ENCODE peak calls at places on chromosomes 2 and 18, in five cellular contexts. One of them, this sample, is unnamed.

GRCh38 chr2:127508621-127509034 is 17.7 kb downstream of the IWS1 start:
- DNase-seq in HepG2: peak
- DNase-seq in HEK293T: peak
- DNase-seq in GM12878: no peak
- DNase-seq in NT2/D1: no peak
- DNase-seq in this sample: no peak

GRCh38 chr2:218807626-218808025 is 24.0 kb downstream of the PRKAG3 start:
- DNase-seq in NT2/D1: no peak
- DNase-seq in GM12878: no peak
- DNase-seq in HepG2: no peak
- DNase-seq in HEK293T: no peak
- DNase-seq in this sample: no peak

GRCh38 chr2:219001577-219002394 is 8.6 kb upstream of the CRYBA2 start:
- DNase-seq in HepG2: peak
- DNase-seq in GM12878: no peak
- DNase-seq in NT2/D1: no peak
- DNase-seq in HEK293T: no peak
- DNase-seq in this sample: peak

GRCh38 chr18:44602845-44603244 is 77.8 kb upstream of the SETBP1 start:
- DNase-seq in NT2/D1: no peak
- DNase-seq in HEK293T: no peak
- DNase-seq in GM12878: no peak
- DNase-seq in HepG2: no peak
- DNase-seq in this sample: no peak

GRCh38 chr2:232658217-232658785 is 24.9 kb downstream of the EFHD1 start:
- DNase-seq in GM12878: no peak
- DNase-seq in HEK293T: no peak
- DNase-seq in NT2/D1: no peak
- DNase-seq in HepG2: no peak
- DNase-seq in this sample: no peak

GRCh38 chr2:34652636-34653035 is 1053.5 kb upstream of the FAM98A start:
- DNase-seq in GM12878: no peak
- DNase-seq in NT2/D1: no peak
- DNase-seq in HepG2: no peak
- DNase-seq in HEK293T: no peak
- DNase-seq in this sample: no peak

GRCh38 chr2:101152195-101153076 is 1.3 kb upstream of the TBC1D8 start:
- DNase-seq in NT2/D1: no peak
- DNase-seq in HepG2: peak
- DNase-seq in HEK293T: no peak
- DNase-seq in GM12878: peak
- DNase-seq in this sample: peak

GRCh38 chr18:10381951-10382350 is 72.5 kb upstream of the APCDD1 start:
- DNase-seq in GM12878: no peak
- DNase-seq in HEK293T: no peak
- DNase-seq in HepG2: no peak
- DNase-seq in NT2/D1: no peak
- DNase-seq in this sample: no peak

GRCh38 chr2:86087936-86088850 is 17.5 kb downstream of the POLR1A start:
- DNase-seq in HEK293T: peak
- DNase-seq in HepG2: no peak
- DNase-seq in GM12878: no peak
- DNase-seq in NT2/D1: no peak
- DNase-seq in this sample: no peak

GRCh38 chr2:99708231-99708630 is 218.4 kb upstream of the REV1 start:
- DNase-seq in HepG2: no peak
- DNase-seq in HEK293T: peak
- DNase-seq in GM12878: no peak
- DNase-seq in NT2/D1: no peak
- DNase-seq in this sample: no peak

GRCh38 chr2:101806123-101806522 is 108.6 kb downstream of the MAP4K4 start:
- DNase-seq in NT2/D1: peak
- DNase-seq in HepG2: peak
- DNase-seq in HEK293T: no peak
- DNase-seq in GM12878: no peak
- DNase-seq in this sample: no peak

GRCh38 chr2:14560686-14561085 is 71.8 kb upstream of the LRATD1 start:
- DNase-seq in HEK293T: no peak
- DNase-seq in NT2/D1: no peak
- DNase-seq in HepG2: no peak
- DNase-seq in GM12878: no peak
- DNase-seq in this sample: no peak

GRCh38 chr2:183224933-183225332 is 100.7 kb downstream of the NUP35 start:
- DNase-seq in GM12878: no peak
- DNase-seq in HepG2: no peak
- DNase-seq in NT2/D1: no peak
- DNase-seq in HEK293T: no peak
- DNase-seq in this sample: no peak
- TF ChIP-seq SUZ12 in GM12878: no peak
- TF ChIP-seq SUZ12 in HepG2: no peak
- TF ChIP-seq SUZ12 in NT2/D1: no peak
- TF ChIP-seq SUZ12 in HEK293T: no peak
- TF ChIP-seq SUZ12 in this sample: no peak

GRCh38 chr2:123695449-123695848 is 329.6 kb upstream of the CNTNAP5 start:
- DNase-seq in HepG2: no peak
- DNase-seq in HEK293T: no peak
- DNase-seq in GM12878: no peak
- DNase-seq in NT2/D1: no peak
- DNase-seq in this sample: no peak
- TF ChIP-seq SUZ12 in HepG2: no peak
- TF ChIP-seq SUZ12 in HEK293T: no peak
- TF ChIP-seq SUZ12 in GM12878: no peak
- TF ChIP-seq SUZ12 in NT2/D1: no peak
- TF ChIP-seq SUZ12 in this sample: no peak

DNA sequence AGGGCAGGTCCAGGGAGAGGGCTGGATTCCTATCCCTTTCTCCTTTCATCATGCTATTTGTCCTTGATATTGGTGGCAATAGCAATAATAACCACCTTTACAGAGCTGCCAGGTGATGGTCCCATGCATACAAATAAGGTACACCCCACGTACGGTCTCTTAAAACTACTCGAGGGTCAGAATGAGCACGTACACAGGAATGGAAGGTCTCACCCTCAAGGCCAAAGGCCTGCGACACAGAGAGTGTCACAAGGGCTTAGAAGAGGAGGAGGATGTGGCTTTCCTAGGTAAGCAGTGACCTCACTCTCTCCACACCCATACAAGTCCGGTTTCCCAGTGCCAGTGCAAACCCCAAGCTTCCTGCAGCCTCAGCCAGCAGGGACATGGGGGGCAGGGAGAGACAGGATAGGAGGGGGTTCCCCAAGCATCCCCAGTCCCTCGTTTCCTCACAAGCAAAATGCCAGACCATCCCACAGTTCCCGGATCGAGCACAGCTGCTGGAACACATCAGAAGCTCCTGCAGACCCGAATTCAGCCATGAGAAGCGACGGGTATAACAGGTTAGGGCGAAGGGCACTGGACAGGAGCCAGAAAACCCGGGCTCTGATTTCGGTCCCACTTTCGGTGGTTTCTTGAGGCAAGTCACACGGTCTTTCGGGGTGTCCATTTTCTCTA is 49.2 kb downstream of the PLB1 start:
- DNase-seq in HEK293T: no peak
- DNase-seq in GM12878: no peak
- DNase-seq in NT2/D1: no peak
- DNase-seq in HepG2: peak
- DNase-seq in this sample: no peak
- TF ChIP-seq SUZ12 in HEK293T: no peak
- TF ChIP-seq SUZ12 in GM12878: no peak
- TF ChIP-seq SUZ12 in NT2/D1: no peak
- TF ChIP-seq SUZ12 in HepG2: no peak
- TF ChIP-seq SUZ12 in this sample: no peak

GRCh38 chr2:205407984-205408383 is 274.3 kb upstream of the NRP2 start:
- DNase-seq in GM12878: no peak
- DNase-seq in NT2/D1: no peak
- DNase-seq in HEK293T: no peak
- DNase-seq in HepG2: no peak
- DNase-seq in this sample: no peak
- TF ChIP-seq SUZ12 in GM12878: no peak
- TF ChIP-seq SUZ12 in NT2/D1: no peak
- TF ChIP-seq SUZ12 in HEK293T: no peak
- TF ChIP-seq SUZ12 in HepG2: no peak
- TF ChIP-seq SUZ12 in this sample: no peak

GRCh38 chr2:35787302-35788031 is 568.1 kb upstream of the CRIM1 start:
- DNase-seq in NT2/D1: no peak
- DNase-seq in GM12878: no peak
- DNase-seq in HEK293T: no peak
- DNase-seq in HepG2: no peak
- DNase-seq in this sample: no peak

GRCh38 chr2:35788543-35788942 is 567.0 kb upstream of the CRIM1 start:
- DNase-seq in GM12878: no peak
- DNase-seq in NT2/D1: no peak
- DNase-seq in HepG2: no peak
- DNase-seq in HEK293T: no peak
- DNase-seq in this sample: no peak

GRCh38 chr2:35794766-35795448 is 560.7 kb upstream of the CRIM1 start:
- DNase-seq in HepG2: no peak
- DNase-seq in HEK293T: no peak
- DNase-seq in GM12878: no peak
- DNase-seq in NT2/D1: no peak
- DNase-seq in this sample: no peak

GRCh38 chr2:35785564-35785963 is 570.0 kb upstream of the CRIM1 start:
- DNase-seq in HepG2: no peak
- DNase-seq in NT2/D1: no peak
- DNase-seq in GM12878: no peak
- DNase-seq in HEK293T: no peak
- DNase-seq in this sample: no peak

GRCh38 chr2:35790292-35790691 is 565.3 kb upstream of the CRIM1 start:
- DNase-seq in HEK293T: no peak
- DNase-seq in GM12878: no peak
- DNase-seq in NT2/D1: no peak
- DNase-seq in HepG2: no peak
- DNase-seq in this sample: no peak
- TF ChIP-seq SUZ12 in HEK293T: no peak
- TF ChIP-seq SUZ12 in GM12878: no peak
- TF ChIP-seq SUZ12 in NT2/D1: no peak
- TF ChIP-seq SUZ12 in HepG2: no peak
- TF ChIP-seq SUZ12 in this sample: no peak

DNA sequence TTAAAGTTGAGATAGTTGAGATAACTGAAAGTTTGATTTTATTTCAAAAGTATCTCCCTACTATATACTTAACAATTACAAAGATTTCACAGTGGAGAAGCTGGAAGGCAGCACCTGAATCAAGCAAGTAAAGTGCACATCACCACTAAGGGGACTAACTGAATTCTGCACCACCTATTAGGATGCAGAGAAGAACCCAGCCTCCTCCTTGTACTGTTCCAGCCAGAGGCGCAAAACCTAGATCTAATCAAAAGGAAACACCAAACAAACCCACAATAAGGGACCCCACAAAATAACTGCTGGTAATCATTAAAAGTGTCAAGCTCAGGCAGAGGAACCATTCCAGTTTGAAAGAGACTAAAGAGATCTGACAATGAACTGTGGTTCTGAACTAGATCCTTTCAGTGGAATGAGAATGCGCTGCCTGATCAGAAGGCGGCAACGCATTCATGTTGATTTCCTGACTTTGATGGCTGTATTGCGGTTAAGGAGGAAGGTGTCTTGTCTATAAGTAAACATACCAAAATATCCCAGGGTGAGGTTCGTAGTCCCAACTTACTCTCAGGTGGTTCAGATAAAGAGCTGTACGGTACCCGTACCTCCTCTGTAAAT is 16.8 kb downstream of the HDLBP start:
- DNase-seq in HepG2: no peak
- DNase-seq in GM12878: no peak
- DNase-seq in NT2/D1: no peak
- DNase-seq in HEK293T: no peak
- DNase-seq in this sample: peak
- TF ChIP-seq SUZ12 in HepG2: no peak
- TF ChIP-seq SUZ12 in GM12878: no peak
- TF ChIP-seq SUZ12 in NT2/D1: no peak
- TF ChIP-seq SUZ12 in HEK293T: no peak
- TF ChIP-seq SUZ12 in this sample: no peak

GRCh38 chr2:41414486-41415230 is 633.2 kb upstream of the PKDCC start:
- DNase-seq in HepG2: peak
- DNase-seq in GM12878: peak
- DNase-seq in NT2/D1: peak
- DNase-seq in HEK293T: peak
- DNase-seq in this sample: peak
- TF ChIP-seq SUZ12 in HepG2: no peak
- TF ChIP-seq SUZ12 in GM12878: no peak
- TF ChIP-seq SUZ12 in NT2/D1: no peak
- TF ChIP-seq SUZ12 in HEK293T: no peak
- TF ChIP-seq SUZ12 in this sample: no peak